ENCODE peak calls at places on chromosomes 6 and 20, in seven cellular contexts. One of them, this sample, is unnamed.

GRCh38 chr6:163392533-163392932 is 22.0 kb upstream of the QKI start:
- DNase-seq in mesenchymal stem cell: peak
- DNase-seq in naive thymus-derived CD4-positive, alpha-beta T cell: no peak
- DNase-seq in D341Med: no peak
- DNase-seq in lower leg skin: peak
- DNase-seq in EH: peak
- DNase-seq in globus pallidus: no peak
- DNase-seq in this sample: no peak

GRCh38 chr6:149041953-149042352 is 275.6 kb upstream of the TAB2 start:
- DNase-seq in mesenchymal stem cell: no peak
- DNase-seq in naive thymus-derived CD4-positive, alpha-beta T cell: no peak
- DNase-seq in D341Med: no peak
- DNase-seq in lower leg skin: no peak
- DNase-seq in EH: no peak
- DNase-seq in globus pallidus: no peak
- DNase-seq in this sample: no peak

GRCh38 chr6:79544939-79545450 is 7.8 kb upstream of the LCA5 start:
- DNase-seq in mesenchymal stem cell: peak
- DNase-seq in naive thymus-derived CD4-positive, alpha-beta T cell: no peak
- DNase-seq in D341Med: peak
- DNase-seq in lower leg skin: peak
- DNase-seq in EH: peak
- DNase-seq in globus pallidus: peak
- DNase-seq in this sample: peak

GRCh38 chr6:105263685-105264298 is 84.0 kb upstream of the POPDC3 start:
- DNase-seq in mesenchymal stem cell: peak
- DNase-seq in naive thymus-derived CD4-positive, alpha-beta T cell: no peak
- DNase-seq in D341Med: no peak
- DNase-seq in lower leg skin: no peak
- DNase-seq in EH: peak
- DNase-seq in globus pallidus: no peak
- DNase-seq in this sample: no peak

GRCh38 chr20:25100914-25101313 is 19.0 kb upstream of the VSX1 start:
- DNase-seq in mesenchymal stem cell: no peak
- DNase-seq in naive thymus-derived CD4-positive, alpha-beta T cell: no peak
- DNase-seq in D341Med: no peak
- DNase-seq in lower leg skin: no peak
- DNase-seq in EH: no peak
- DNase-seq in globus pallidus: no peak
- DNase-seq in this sample: no peak

GRCh38 chr20:22949710-22950109 is 85.4 kb upstream of the SSTR4 start:
- DNase-seq in mesenchymal stem cell: peak
- DNase-seq in naive thymus-derived CD4-positive, alpha-beta T cell: no peak
- DNase-seq in D341Med: no peak
- DNase-seq in lower leg skin: no peak
- DNase-seq in EH: no peak
- DNase-seq in globus pallidus: no peak
- DNase-seq in this sample: no peak

GRCh38 chr6:85078071-85078470 is 313.7 kb upstream of the TBX18 start:
- DNase-seq in mesenchymal stem cell: peak
- DNase-seq in naive thymus-derived CD4-positive, alpha-beta T cell: no peak
- DNase-seq in D341Med: no peak
- DNase-seq in lower leg skin: no peak
- DNase-seq in EH: peak
- DNase-seq in globus pallidus: no peak
- DNase-seq in this sample: no peak

GRCh38 chr6:7311171-7311570 is 1.8 kb downstream of the SSR1 start:
- DNase-seq in mesenchymal stem cell: peak
- DNase-seq in naive thymus-derived CD4-positive, alpha-beta T cell: no peak
- DNase-seq in D341Med: no peak
- DNase-seq in lower leg skin: no peak
- DNase-seq in EH: peak
- DNase-seq in globus pallidus: no peak
- DNase-seq in this sample: no peak

GRCh38 chr6:5115168-5115567 is 30.0 kb downstream of the PPP1R3G start:
- DNase-seq in mesenchymal stem cell: no peak
- DNase-seq in naive thymus-derived CD4-positive, alpha-beta T cell: no peak
- DNase-seq in D341Med: no peak
- DNase-seq in lower leg skin: no peak
- DNase-seq in EH: peak
- DNase-seq in globus pallidus: no peak
- DNase-seq in this sample: no peak

GRCh38 chr6:167407239-167408064 is 82.6 kb downstream of the TTLL2 start:
- DNase-seq in mesenchymal stem cell: no peak
- DNase-seq in naive thymus-derived CD4-positive, alpha-beta T cell: no peak
- DNase-seq in D341Med: no peak
- DNase-seq in lower leg skin: no peak
- DNase-seq in EH: no peak
- DNase-seq in globus pallidus: no peak
- DNase-seq in this sample: no peak

GRCh38 chr6:137995371-137995770 is 111.8 kb downstream of the PERP start:
- DNase-seq in mesenchymal stem cell: no peak
- DNase-seq in naive thymus-derived CD4-positive, alpha-beta T cell: no peak
- DNase-seq in D341Med: no peak
- DNase-seq in lower leg skin: no peak
- DNase-seq in EH: peak
- DNase-seq in globus pallidus: no peak
- DNase-seq in this sample: no peak

GRCh38 chr20:38957915-38958485 is 4.1 kb upstream of the DHX35 start:
- DNase-seq in mesenchymal stem cell: no peak
- DNase-seq in naive thymus-derived CD4-positive, alpha-beta T cell: no peak
- DNase-seq in D341Med: no peak
- DNase-seq in lower leg skin: no peak
- DNase-seq in EH: no peak
- DNase-seq in globus pallidus: no peak
- DNase-seq in this sample: no peak

GRCh38 chr6:150550244-150550643 is 49.4 kb upstream of the PLEKHG1 start:
- DNase-seq in mesenchymal stem cell: no peak
- DNase-seq in naive thymus-derived CD4-positive, alpha-beta T cell: no peak
- DNase-seq in D341Med: no peak
- DNase-seq in lower leg skin: no peak
- DNase-seq in EH: no peak
- DNase-seq in globus pallidus: no peak
- DNase-seq in this sample: no peak

GRCh38 chr20:36644032-36644712 is 1.8 kb downstream of the SLA2 start:
- DNase-seq in mesenchymal stem cell: no peak
- DNase-seq in naive thymus-derived CD4-positive, alpha-beta T cell: peak
- DNase-seq in D341Med: no peak
- DNase-seq in lower leg skin: no peak
- DNase-seq in EH: no peak
- DNase-seq in globus pallidus: no peak
- DNase-seq in this sample: no peak

GRCh38 chr20:59955131-59955796 is 3.0 kb upstream of the CDH26 start:
- DNase-seq in mesenchymal stem cell: peak
- DNase-seq in naive thymus-derived CD4-positive, alpha-beta T cell: no peak
- DNase-seq in D341Med: peak
- DNase-seq in lower leg skin: no peak
- DNase-seq in EH: peak
- DNase-seq in globus pallidus: peak
- DNase-seq in this sample: no peak

GRCh38 chr6:25541228-25541627 is 110.8 kb upstream of the SCGN start:
- DNase-seq in mesenchymal stem cell: no peak
- DNase-seq in naive thymus-derived CD4-positive, alpha-beta T cell: no peak
- DNase-seq in D341Med: no peak
- DNase-seq in lower leg skin: no peak
- DNase-seq in EH: no peak
- DNase-seq in globus pallidus: no peak
- DNase-seq in this sample: no peak

GRCh38 chr20:20363449-20364015 is 4.4 kb upstream of the INSM1 start:
- DNase-seq in mesenchymal stem cell: no peak
- DNase-seq in naive thymus-derived CD4-positive, alpha-beta T cell: no peak
- DNase-seq in D341Med: no peak
- DNase-seq in lower leg skin: no peak
- DNase-seq in EH: no peak
- DNase-seq in globus pallidus: no peak
- DNase-seq in this sample: no peak

GRCh38 chr20:39897058-39897457 is 792.0 kb downstream of the MAFB start:
- DNase-seq in mesenchymal stem cell: peak
- DNase-seq in naive thymus-derived CD4-positive, alpha-beta T cell: no peak
- DNase-seq in D341Med: no peak
- DNase-seq in lower leg skin: no peak
- DNase-seq in EH: peak
- DNase-seq in globus pallidus: no peak
- DNase-seq in this sample: no peak

GRCh38 chr6:106747139-106747538 is 117.8 kb downstream of the QRSL1 start:
- DNase-seq in mesenchymal stem cell: no peak
- DNase-seq in naive thymus-derived CD4-positive, alpha-beta T cell: no peak
- DNase-seq in D341Med: no peak
- DNase-seq in lower leg skin: no peak
- DNase-seq in EH: no peak
- DNase-seq in globus pallidus: no peak
- DNase-seq in this sample: no peak

GRCh38 chr6:130206474-130206873 is 16.3 kb downstream of the SAMD3 start:
- DNase-seq in mesenchymal stem cell: no peak
- DNase-seq in naive thymus-derived CD4-positive, alpha-beta T cell: no peak
- DNase-seq in D341Med: no peak
- DNase-seq in lower leg skin: no peak
- DNase-seq in EH: no peak
- DNase-seq in globus pallidus: no peak
- DNase-seq in this sample: no peak

GRCh38 chr20:49647509-49647908 is 66.2 kb downstream of the B4GALT5 start:
- DNase-seq in mesenchymal stem cell: no peak
- DNase-seq in naive thymus-derived CD4-positive, alpha-beta T cell: no peak
- DNase-seq in D341Med: no peak
- DNase-seq in lower leg skin: no peak
- DNase-seq in EH: peak
- DNase-seq in globus pallidus: no peak
- DNase-seq in this sample: no peak

GRCh38 chr6:107318100-107318736 is 141.1 kb downstream of the PDSS2 start:
- DNase-seq in mesenchymal stem cell: peak
- DNase-seq in naive thymus-derived CD4-positive, alpha-beta T cell: no peak
- DNase-seq in D341Med: peak
- DNase-seq in lower leg skin: no peak
- DNase-seq in EH: peak
- DNase-seq in globus pallidus: peak
- DNase-seq in this sample: no peak

GRCh38 chr6:159360306-159360705 is 191.1 kb downstream of the FNDC1 start:
- DNase-seq in mesenchymal stem cell: no peak
- DNase-seq in naive thymus-derived CD4-positive, alpha-beta T cell: no peak
- DNase-seq in D341Med: no peak
- DNase-seq in lower leg skin: no peak
- DNase-seq in EH: peak
- DNase-seq in globus pallidus: no peak
- DNase-seq in this sample: no peak

GRCh38 chr6:81894286-81894685 is 141.8 kb upstream of the TENT5A start:
- DNase-seq in mesenchymal stem cell: peak
- DNase-seq in naive thymus-derived CD4-positive, alpha-beta T cell: no peak
- DNase-seq in D341Med: no peak
- DNase-seq in lower leg skin: no peak
- DNase-seq in EH: peak
- DNase-seq in globus pallidus: no peak
- DNase-seq in this sample: no peak

GRCh38 chr6:108363756-108364356 is 69.0 kb downstream of the AFG1L start:
- DNase-seq in mesenchymal stem cell: no peak
- DNase-seq in naive thymus-derived CD4-positive, alpha-beta T cell: no peak
- DNase-seq in D341Med: no peak
- DNase-seq in lower leg skin: no peak
- DNase-seq in EH: no peak
- DNase-seq in globus pallidus: peak
- DNase-seq in this sample: no peak

GRCh38 chr20:54195483-54196472 is 12.1 kb upstream of the PFDN4 start:
- DNase-seq in mesenchymal stem cell: no peak
- DNase-seq in naive thymus-derived CD4-positive, alpha-beta T cell: no peak
- DNase-seq in D341Med: no peak
- DNase-seq in lower leg skin: no peak
- DNase-seq in EH: no peak
- DNase-seq in globus pallidus: no peak
- DNase-seq in this sample: no peak

GRCh38 chr20:43507150-43508080 is at the start of gene L3MBTL1:
- DNase-seq in mesenchymal stem cell: peak
- DNase-seq in naive thymus-derived CD4-positive, alpha-beta T cell: no peak
- DNase-seq in D341Med: peak
- DNase-seq in lower leg skin: no peak
- DNase-seq in EH: peak
- DNase-seq in globus pallidus: peak
- DNase-seq in this sample: no peak

GRCh38 chr20:4453369-4453768 is 268.3 kb upstream of the PRND start:
- DNase-seq in mesenchymal stem cell: no peak
- DNase-seq in naive thymus-derived CD4-positive, alpha-beta T cell: no peak
- DNase-seq in D341Med: no peak
- DNase-seq in lower leg skin: no peak
- DNase-seq in EH: peak
- DNase-seq in globus pallidus: no peak
- DNase-seq in this sample: no peak

This sample was measured in breast epithelium.